ENCODE peak calls at places on chromosome 12, in six cellular contexts. Y, I, M, H, F and T are unnamed samples.

GRCh38 chr12:123643911-123644310 is 10.3 kb downstream of the GTF2H3 start:
- DNase-seq in F (no peak), Y (no peak), I (no peak), M (no peak), H (no peak), T (no peak)

GRCh38 chr12:111396726-111397445 is 8.8 kb upstream of the SH2B3 start:
- DNase-seq in F (peak; percentile 89), H (peak; percentile 94), I (peak; percentile 86), Y (peak; percentile 77), M (peak; percentile 92), T (peak; percentile 78)

GRCh38 chr12:46617167-46617566 is 208.6 kb downstream of the SLC38A4 start:
- DNase-seq in M (no peak), Y (no peak), H (no peak), F (no peak), I (peak; percentile 62), T (no peak)

GRCh38 chr12:6752181-6752930 is 585 bp downstream of the MLF2 start:
- DNase-seq in I (peak; percentile 58), Y (peak; percentile 62), M (no peak), F (peak; percentile 84), H (peak; percentile 67), T (peak; percentile 23)

GRCh38 chr12:100141666-100141997 is 1.0 kb downstream of the BLTP3B start:
- DNase-seq in Y (no peak), M (no peak), F (no peak), H (no peak), I (peak; percentile 87), T (no peak)

GRCh38 chr12:92503977-92504966 is 198.5 kb upstream of the PLEKHG7 start:
- DNase-seq in H (no peak), Y (peak; percentile 21), M (peak; percentile 56), F (peak; percentile 9), I (no peak), T (no peak)

GRCh38 chr12:76883826-76884225 is 5.0 kb upstream of the CSRP2 start:
- DNase-seq in I (peak; percentile 96), Y (no peak), M (peak; percentile 76), H (no peak), F (peak; percentile 69), T (no peak)

GRCh38 chr12:29288031-29288430 is 92.9 kb downstream of the ERGIC2 start:
- DNase-seq in M (no peak), F (no peak), Y (no peak), H (no peak), I (no peak), T (no peak)

GRCh38 chr12:67354322-67354721 is 85.2 kb downstream of the CAND1 start:
- DNase-seq in H (no peak), Y (no peak), F (no peak), M (no peak), I (peak; percentile 63), T (no peak)

GRCh38 chr12:132787877-132788276 is 26.2 kb upstream of the ANKLE2 start:
- DNase-seq in M (no peak), I (no peak), Y (no peak), H (no peak), F (no peak), T (no peak)

GRCh38 chr12:86137936-86138335 is 118.3 kb downstream of the MGAT4C start:
- DNase-seq in Y (no peak), H (no peak), M (no peak), F (no peak), I (peak; percentile 73), T (no peak)

GRCh38 chr12:99087278-99087677 is 442.2 kb downstream of the APAF1 start:
- DNase-seq in I (peak; percentile 0), F (peak; percentile 59), M (no peak), H (no peak), Y (peak; percentile 90), T (peak; percentile 92)

GRCh38 chr12:5584776-5585560 is 153.1 kb downstream of the NTF3 start:
- DNase-seq in F (no peak), Y (no peak), I (no peak), H (no peak), M (no peak), T (no peak)

GRCh38 chr12:93790472-93791152 is 113.4 kb downstream of the CRADD start:
- DNase-seq in H (no peak), I (peak; percentile 90), F (no peak), M (no peak), Y (no peak), T (no peak)

GRCh38 chr12:62113366-62114011 is 146.7 kb upstream of the USP15 start:
- DNase-seq in F (no peak), M (no peak), I (no peak), H (no peak), Y (no peak), T (no peak)

GRCh38 chr12:58504539-58504938 is 415.8 kb downstream of the LRIG3 start:
- DNase-seq in Y (no peak), M (no peak), F (no peak), I (no peak), H (no peak), T (no peak)

GRCh38 chr12:57603758-57604453 is 718 bp upstream of the DTX3 start:
- DNase-seq in F (peak; percentile 79), M (no peak), H (no peak), I (peak; percentile 75), Y (no peak), T (no peak)